ENCODE peak calls at places on chromosomes 2 and 18, in four cellular contexts. One of them, this sample, is unnamed.

GRCh38 chr2:230408244-230408842 is 7.7 kb upstream of the SP100 start:
- DNase-seq in GM12891: no peak
- DNase-seq in HepG2: no peak
- DNase-seq in K562: no peak
- DNase-seq in this sample: no peak

GRCh38 chr2:62458206-62459035 is 47.6 kb downstream of the TMEM17 start:
- DNase-seq in GM12891: no peak
- DNase-seq in HepG2: no peak
- DNase-seq in K562: no peak
- DNase-seq in this sample: no peak

GRCh38 chr2:97724501-97724900 is 11.1 kb downstream of the ZAP70 start:
- DNase-seq in GM12891: no peak
- DNase-seq in HepG2: no peak
- DNase-seq in K562: no peak
- DNase-seq in this sample: no peak

GRCh38 chr2:120907822-120908221 is 172.2 kb downstream of the GLI2 start:
- DNase-seq in GM12891: no peak
- DNase-seq in HepG2: peak
- DNase-seq in K562: no peak
- DNase-seq in this sample: no peak

GRCh38 chr18:26549103-26549485 is 741 bp upstream of the KCTD1 start:
- DNase-seq in GM12891: peak
- DNase-seq in HepG2: no peak
- DNase-seq in K562: no peak
- DNase-seq in this sample: no peak

GRCh38 chr2:240935101-240935876 is 29.2 kb downstream of the CROCC2 start:
- DNase-seq in GM12891: no peak
- DNase-seq in HepG2: no peak
- DNase-seq in K562: no peak
- DNase-seq in this sample: no peak

GRCh38 chr18:32237024-32237423 is 47.2 kb downstream of the MEP1B start:
- DNase-seq in GM12891: no peak
- DNase-seq in HepG2: no peak
- DNase-seq in K562: no peak
- DNase-seq in this sample: no peak

GRCh38 chr18:23337599-23338444 is 115.3 kb upstream of the RIOK3 start:
- DNase-seq in GM12891: no peak
- DNase-seq in HepG2: peak
- DNase-seq in K562: no peak
- DNase-seq in this sample: no peak

GRCh38 chr2:188142636-188143035 is 149.0 kb upstream of the GULP1 start:
- DNase-seq in GM12891: no peak
- DNase-seq in HepG2: no peak
- DNase-seq in K562: no peak
- DNase-seq in this sample: no peak

GRCh38 chr18:34867520-34867919 is 157.4 kb downstream of the DTNA start:
- DNase-seq in GM12891: no peak
- DNase-seq in HepG2: peak
- DNase-seq in K562: no peak
- DNase-seq in this sample: no peak

DNA sequence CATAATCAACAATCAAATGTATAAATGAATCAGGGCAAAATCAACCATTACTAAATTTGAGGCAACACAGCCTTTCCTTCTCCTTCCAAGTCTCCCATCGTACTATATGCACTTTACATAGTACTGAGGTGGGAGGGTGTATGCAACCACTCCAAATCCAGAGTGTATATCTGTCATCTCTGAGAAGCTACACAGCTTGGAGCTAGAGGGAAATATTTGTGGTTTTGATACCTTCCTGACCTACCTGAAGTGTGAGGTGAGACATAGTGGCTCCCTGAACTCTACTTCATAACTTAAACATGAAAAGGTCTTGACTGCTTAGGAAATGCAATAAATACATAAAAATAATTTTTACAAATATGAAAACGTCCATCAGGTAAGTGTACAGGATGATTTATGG is 30.1 kb upstream of the SLC40A1 start:
- DNase-seq in GM12891: no peak
- DNase-seq in HepG2: no peak
- DNase-seq in K562: no peak
- DNase-seq in this sample: no peak
- TF ChIP-seq TAF1 in GM12891: no peak
- TF ChIP-seq TAF1 in HepG2: no peak
- TF ChIP-seq TAF1 in K562: no peak
- TF ChIP-seq TAF1 in this sample: no peak

DNA sequence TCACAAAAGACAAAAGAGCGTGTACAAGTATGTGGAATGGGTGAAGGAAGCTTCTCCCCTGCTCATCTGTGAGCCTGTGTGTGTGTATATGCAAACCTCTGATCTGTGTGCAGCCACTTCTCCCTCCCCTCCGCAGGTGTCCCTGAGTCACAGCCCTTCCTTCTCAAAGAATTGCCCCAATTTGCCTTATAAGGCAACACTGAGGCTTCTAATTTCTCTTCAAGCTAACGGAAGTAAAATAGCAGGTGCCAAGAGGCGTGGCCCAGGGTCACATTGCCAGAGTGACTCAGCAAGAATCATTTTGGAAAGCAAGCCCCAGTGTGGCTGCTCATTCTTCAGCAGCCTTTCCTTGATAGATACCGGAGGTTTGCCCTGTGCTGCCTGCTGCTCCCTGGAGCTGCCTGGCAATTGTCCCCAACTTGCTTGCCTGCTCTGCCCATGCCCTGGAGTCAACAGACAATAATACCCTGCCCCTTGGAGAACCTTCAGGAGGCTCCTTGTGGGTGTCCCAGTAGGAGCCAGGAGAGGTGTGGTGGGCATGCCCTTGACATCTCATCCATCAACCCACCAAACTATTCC is 37.3 kb upstream of the BMP10 start:
- DNase-seq in GM12891: peak
- DNase-seq in HepG2: no peak
- DNase-seq in K562: peak
- DNase-seq in this sample: peak
- TF ChIP-seq TAF1 in GM12891: peak
- TF ChIP-seq TAF1 in HepG2: no peak
- TF ChIP-seq TAF1 in K562: peak
- TF ChIP-seq TAF1 in this sample: peak

GRCh38 chr2:119289093-119289492 is 65.5 kb downstream of the STEAP3 start:
- DNase-seq in GM12891: no peak
- DNase-seq in HepG2: no peak
- DNase-seq in K562: no peak
- DNase-seq in this sample: no peak
- TF ChIP-seq TAF1 in GM12891: no peak
- TF ChIP-seq TAF1 in HepG2: no peak
- TF ChIP-seq TAF1 in K562: no peak
- TF ChIP-seq TAF1 in this sample: no peak

GRCh38 chr2:118858485-118859156 is 11.2 kb upstream of the EN1 start:
- DNase-seq in GM12891: no peak
- DNase-seq in HepG2: no peak
- DNase-seq in K562: no peak
- DNase-seq in this sample: no peak
- TF ChIP-seq TAF1 in GM12891: no peak
- TF ChIP-seq TAF1 in HepG2: no peak
- TF ChIP-seq TAF1 in K562: no peak
- TF ChIP-seq TAF1 in this sample: no peak

GRCh38 chr18:55252946-55253345 is 293.7 kb upstream of the CCDC68 start:
- DNase-seq in GM12891: no peak
- DNase-seq in HepG2: no peak
- DNase-seq in K562: no peak
- DNase-seq in this sample: no peak
- TF ChIP-seq TAF1 in GM12891: no peak
- TF ChIP-seq TAF1 in HepG2: no peak
- TF ChIP-seq TAF1 in K562: no peak
- TF ChIP-seq TAF1 in this sample: no peak

This sample was measured in GM12892.